ENCODE peak calls at places on chromosome 15, in five cellular contexts. M is psoas muscle; A is CD8-positive, alpha-beta T cell; V is heart left ventricle; S is stomach. D is an unnamed sample. For H3K4me1, the result is how much of the 10 kb centered on the place peaks cover.

GRCh38 chr15:25180606-25181289 is 226.0 kb downstream of the SNRPN start:
- DNase-seq in M (peak), A (no peak), V (no peak), S (peak), D (no peak)

GRCh38 chr15:84671211-84671610 is 13.2 kb upstream of the NMB start:
- DNase-seq in M (no peak), A (no peak), V (no peak), S (no peak), D (no peak)

GRCh38 chr15:70632981-70633380 is 130.4 kb downstream of the UACA start:
- DNase-seq in M (no peak), A (no peak), V (no peak), S (no peak), D (no peak)

GRCh38 chr15:41849204-41849603 is 10.6 kb downstream of the PLA2G4B start:
- DNase-seq in M (no peak), A (no peak), V (no peak), S (no peak), D (no peak)

GRCh38 chr15:90716317-90716975 is 700 bp upstream of the BLM start:
- DNase-seq in M (no peak), A (no peak), V (no peak), S (no peak), D (no peak)

GRCh38 chr15:71547066-71547465 is 263.3 kb upstream of the NR2E3 start:
- DNase-seq in M (no peak), A (no peak), V (peak), S (peak), D (no peak)

GRCh38 chr15:33200444-33200843 is 5.9 kb upstream of the FMN1 start:
- DNase-seq in M (no peak), A (no peak), V (no peak), S (no peak), D (no peak)

GRCh38 chr15:98677345-98678059 is 29.2 kb downstream of the IGF1R start:
- DNase-seq in M (no peak), A (no peak), V (no peak), S (no peak), D (no peak)

GRCh38 chr15:98776607-98777281 is 128.4 kb downstream of the IGF1R start:
- DNase-seq in M (peak), A (peak), V (peak), S (peak), D (no peak)

GRCh38 chr15:98856540-98856907 is 151.1 kb downstream of the PGPEP1L start:
- DNase-seq in M (no peak), A (no peak), V (no peak), S (no peak), D (no peak)

GRCh38 chr15:76863693-76864092 is 41.4 kb downstream of the SCAPER start:
- DNase-seq in M (no peak), A (no peak), V (no peak), S (no peak), D (no peak)

GRCh38 chr15:95304116-95304873 is 1026.2 kb upstream of the NR2F2 start:
- DNase-seq in M (no peak), A (no peak), V (no peak), S (no peak), D (no peak)

GRCh38 chr15:62619105-62619504 is 423.4 kb upstream of the TPM1 start:
- DNase-seq in M (no peak), A (no peak), V (no peak), S (no peak), D (no peak)

GRCh38 chr15:71730277-71731144 is 79.8 kb upstream of the NR2E3 start:
- DNase-seq in M (no peak), A (no peak), V (peak), S (peak), D (no peak)

GRCh38 chr15:94683912-94684311 is 452.6 kb downstream of the MCTP2 start:
- DNase-seq in M (no peak), A (no peak), V (no peak), S (no peak), D (no peak)

GRCh38 chr15:27955087-27955486 is 144.0 kb downstream of the OCA2 start:
- DNase-seq in M (no peak), A (no peak), V (no peak), S (no peak), D (no peak)

GRCh38 chr15:83305696-83306291 is 21.3 kb upstream of the BNC1 start:
- DNase-seq in M (no peak), A (no peak), V (no peak), S (no peak), D (no peak)

GRCh38 chr15:91132079-91132478 is 32.0 kb downstream of the SV2B start:
- DNase-seq in M (no peak), A (no peak), V (no peak), S (no peak), D (no peak)

GRCh38 chr15:28992340-28992864 is 106.6 kb downstream of the APBA2 start:
- DNase-seq in M (no peak), A (no peak), V (no peak), S (no peak), D (no peak)

GRCh38 chr15:31346367-31347066 is 19.9 kb downstream of the KLF13 start:
- DNase-seq in M (no peak), A (peak), V (no peak), S (no peak), D (no peak)

GRCh38 chr15:69090197-69090948 is 70.1 kb upstream of the GLCE start:
- DNase-seq in M (no peak), A (no peak), V (no peak), S (no peak), D (no peak)
- H3K4me3 ChIP-seq in M (no peak), A (no peak), V (no peak), S (no peak), D (no peak)

DNA sequence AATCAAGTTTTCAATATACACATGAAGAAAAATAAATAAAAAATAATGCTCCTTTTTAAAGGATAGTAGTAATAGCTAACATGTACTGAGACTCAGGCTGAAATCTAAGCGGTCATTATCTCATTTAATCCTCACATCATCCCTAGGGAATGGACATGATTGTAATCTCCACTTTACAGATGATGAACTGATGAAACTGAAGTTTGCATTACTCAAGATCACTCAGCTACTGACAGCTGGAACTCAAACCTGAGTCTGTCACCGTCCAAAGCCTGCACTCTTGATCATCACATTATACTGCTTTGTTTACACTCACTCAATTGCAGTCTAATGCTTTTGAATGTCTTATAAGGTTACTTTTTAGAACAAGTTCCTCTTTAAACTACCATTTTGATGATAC is 3.2 kb downstream of the NPTN start:
- DNase-seq in M (no peak), A (no peak), V (no peak), S (no peak), D (no peak)
- H3K4me1 ChIP-seq in M (half or more), A (under half), V (half or more), S (half or more), D (under half)

DNA sequence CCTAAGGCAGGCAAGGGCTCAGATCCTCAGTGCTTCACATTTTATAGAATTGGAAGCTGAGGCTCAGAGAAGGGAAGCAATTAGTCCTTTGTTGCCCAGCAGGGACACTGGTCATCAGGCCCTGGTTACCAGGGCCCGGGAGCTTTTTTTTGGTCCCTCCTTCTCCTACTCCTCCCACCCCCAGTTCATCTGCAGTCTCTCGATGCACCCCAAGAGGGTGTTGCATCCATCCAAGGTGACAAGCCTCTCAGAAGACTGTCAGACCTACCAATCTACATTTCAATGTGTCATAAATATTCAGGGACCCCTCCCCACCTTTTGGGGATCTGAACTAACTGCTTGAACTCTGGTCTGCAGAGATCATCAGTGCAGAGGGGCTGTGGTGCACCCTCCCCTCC is 31.9 kb downstream of the RNU5B-1 start:
- DNase-seq in M (no peak), A (no peak), V (no peak), S (no peak), D (no peak)
- H3K4me3 ChIP-seq in M (no peak), A (no peak), V (no peak), S (no peak), D (no peak)

DNA sequence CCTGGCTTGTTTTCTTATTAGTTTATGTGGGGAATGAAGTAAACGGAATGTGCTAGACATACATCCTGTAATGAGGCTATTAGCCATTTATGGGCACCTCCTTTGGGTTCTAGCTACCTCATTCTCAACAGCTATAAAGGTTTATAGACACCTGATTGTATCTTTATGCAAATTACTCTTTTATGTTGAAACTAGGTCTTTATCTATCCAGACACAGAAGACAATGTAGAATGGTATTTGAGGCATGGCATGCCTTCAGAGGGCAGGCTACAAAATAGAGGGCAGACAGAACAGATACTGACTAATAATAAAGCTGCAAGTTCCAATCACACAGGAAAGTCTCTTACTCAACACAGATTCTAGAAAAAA is 27.1 kb downstream of the TBC1D2B start:
- DNase-seq in M (no peak), A (peak), V (no peak), S (no peak), D (no peak)
- H3K4me1 ChIP-seq in M (under half), A (half or more), V (half or more), S (half or more), D (under half)

DNA sequence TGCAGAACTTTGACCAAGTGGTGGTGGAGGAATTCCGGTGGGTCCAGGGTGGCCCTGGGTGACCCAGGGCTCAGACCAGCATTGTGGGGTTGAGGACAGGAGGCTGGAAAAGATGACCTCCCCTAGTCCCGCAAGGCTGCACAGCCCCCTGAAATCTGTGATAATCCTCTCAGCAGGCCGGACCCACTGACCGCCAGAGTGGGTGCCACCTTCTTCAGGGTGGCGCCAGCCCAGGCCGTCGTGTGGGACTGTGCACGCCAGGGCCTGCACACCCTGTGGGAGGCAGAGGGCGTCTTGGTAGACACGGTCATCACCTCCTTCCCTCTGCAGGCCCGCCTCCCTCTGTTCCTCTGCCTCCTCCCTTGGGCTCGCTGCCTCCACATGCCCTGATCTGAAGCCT is 137.7 kb downstream of the TBC1D2B start:
- DNase-seq in M (no peak), A (no peak), V (no peak), S (no peak), D (no peak)
- H3K4me3 ChIP-seq in M (no peak), A (no peak), V (no peak), S (no peak), D (no peak)

GRCh38 chr15:40472171-40472727 is 1.5 kb downstream of the CHST14 start:
- DNase-seq in M (no peak), A (no peak), V (no peak), S (no peak), D (no peak)
- H3K4me1 ChIP-seq in M (under half), A (under half), V (under half), S (under half), D (under half)

GRCh38 chr15:45457641-45458539 is 64.7 kb downstream of the SLC30A4 start:
- DNase-seq in M (peak), A (peak), V (peak), S (peak), D (peak)

GRCh38 chr15:45454825-45455224 is 67.7 kb downstream of the SLC30A4 start:
- DNase-seq in M (peak), A (peak), V (peak), S (peak), D (no peak)

GRCh38 chr15:45456212-45457106 is 66.1 kb downstream of the SLC30A4 start:
- DNase-seq in M (peak), A (peak), V (no peak), S (peak), D (no peak)

GRCh38 chr15:45458746-45459403 is 63.7 kb downstream of the SLC30A4 start:
- DNase-seq in M (peak), A (peak), V (peak), S (peak), D (peak)

DNA sequence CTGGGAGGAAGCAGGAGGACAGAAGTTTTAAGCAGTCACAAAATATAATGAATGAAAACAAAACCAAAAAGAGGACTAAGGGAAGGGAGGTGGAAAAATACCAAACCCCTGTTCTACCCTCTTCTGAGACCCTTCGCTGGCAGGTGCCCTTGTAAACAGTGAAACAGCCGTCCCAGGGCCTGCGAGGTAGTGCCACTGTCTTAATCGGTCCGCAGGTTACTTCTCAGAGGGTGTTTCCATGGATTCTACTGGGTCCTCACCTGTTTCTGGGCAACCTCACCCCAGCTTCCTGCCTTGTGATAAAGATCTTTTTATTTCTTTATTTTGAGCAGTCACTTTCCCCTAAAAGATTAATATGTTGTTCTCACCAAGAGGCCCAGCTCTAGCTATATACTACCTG is 65.3 kb downstream of the SLC30A4 start:
- DNase-seq in M (no peak), A (no peak), V (no peak), S (no peak), D (no peak)
- H3K4me3 ChIP-seq in M (no peak), A (no peak), V (no peak), S (no peak), D (no peak)

DNA sequence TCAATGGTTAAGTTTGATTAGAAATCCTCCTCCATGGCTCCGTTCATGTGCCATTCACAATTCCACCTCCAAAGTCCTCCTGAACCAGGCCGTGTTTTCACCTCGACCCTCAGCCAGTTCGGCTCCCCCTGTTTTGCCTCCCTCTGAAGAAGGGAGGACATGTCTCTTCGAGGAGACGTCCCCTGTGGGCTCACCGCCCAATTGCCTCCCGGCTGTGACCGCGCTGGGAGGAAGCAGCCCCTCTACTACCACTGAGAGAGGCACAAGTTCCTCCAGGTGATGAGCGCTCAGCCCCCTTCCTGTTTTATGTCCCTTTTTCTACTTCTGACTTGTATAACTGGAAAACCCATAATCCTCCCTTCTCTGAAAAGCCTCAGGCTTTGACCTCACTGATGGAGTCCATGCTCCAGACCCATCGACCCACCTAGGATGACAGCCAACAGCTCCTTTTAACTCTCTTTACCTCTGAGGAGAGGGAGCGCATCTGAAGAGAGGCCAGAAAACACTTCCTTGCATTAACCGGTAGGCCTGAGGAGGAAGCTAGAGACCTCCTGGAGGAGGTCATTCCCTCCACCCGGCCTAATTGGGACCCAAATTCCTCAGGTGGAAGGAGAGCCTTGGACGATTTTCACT is 4.7 kb downstream of the DET1 start:
- DNase-seq in M (no peak), A (no peak), V (no peak), S (no peak), D (no peak)
- H3K4me1 ChIP-seq in M (under half), A (under half), V (under half), S (under half), D (under half)

GRCh38 chr15:45714501-45715488 is 80.0 kb downstream of the SQOR start:
- DNase-seq in M (peak), A (peak), V (peak), S (peak), D (peak)
- H3K4me3 ChIP-seq in M (no peak), A (no peak), V (no peak), S (no peak), D (no peak)

GRCh38 chr15:51266548-51266947 is 71.8 kb downstream of the CYP19A1 start:
- DNase-seq in M (no peak), A (no peak), V (no peak), S (no peak), D (no peak)
- H3K4me1 ChIP-seq in M (under half), A (under half), V (under half), S (under half), D (under half)